ENCODE peak calls at places on chromosomes 1 and 21, in four cellular contexts. Q is A549, L is NB4, P is esophagus muscularis mucosa. O is an unnamed sample.

GRCh38 chr1:212968385-212968863 is 18.1 kb downstream of the VASH2 start:
- DNase-seq in Q (no peak), L (no peak), P (no peak), O (no peak)

GRCh38 chr21:42161957-42162681 is 56.8 kb upstream of the ABCG1 start:
- DNase-seq in Q (no peak), L (peak; percentile 40), P (no peak), O (no peak)

GRCh38 chr1:55560246-55560645 is 345.1 kb upstream of the USP24 start:
- DNase-seq in Q (no peak), L (no peak), P (no peak), O (no peak)

GRCh38 chr21:45363921-45364463 is 41.0 kb upstream of the COL18A1 start:
- DNase-seq in Q (peak; percentile 91), L (peak; percentile 67), P (peak; percentile 97), O (peak; percentile 64)

GRCh38 chr1:184101571-184101970 is 50.0 kb downstream of the TSEN15 start:
- DNase-seq in Q (no peak), L (no peak), P (no peak), O (no peak)

GRCh38 chr1:218494449-218494852 is 149.3 kb downstream of the TGFB2 start:
- DNase-seq in Q (no peak), L (no peak), P (no peak), O (no peak)

GRCh38 chr1:192807221-192807967 is 1.4 kb upstream of the RGS2 start:
- DNase-seq in Q (peak; percentile 60), L (peak; percentile 25), P (no peak), O (no peak)

GRCh38 chr1:45863117-45863670 is 59.8 kb downstream of the MAST2 start:
- DNase-seq in Q (no peak), L (no peak), P (no peak), O (no peak)

GRCh38 chr1:46184920-46185658 is 8.8 kb upstream of the P3R3URF start:
- DNase-seq in Q (no peak), L (no peak), P (no peak), O (no peak)

GRCh38 chr21:41508415-41509205 is 652 bp upstream of the TMPRSS2 start:
- DNase-seq in Q (no peak), L (no peak), P (no peak), O (no peak)

GRCh38 chr1:191888996-191889622 is 269.2 kb upstream of the RGS18 start:
- DNase-seq in Q (no peak), L (peak; percentile 7), P (no peak), O (no peak)

GRCh38 chr1:2499986-2500596 is 24.0 kb downstream of the PLCH2 start:
- DNase-seq in Q (no peak), L (no peak), P (no peak), O (no peak)

GRCh38 chr1:185821612-185822385 is 87.6 kb downstream of the HMCN1 start:
- DNase-seq in Q (no peak), L (peak; percentile 3), P (no peak), O (no peak)

GRCh38 chr1:238061967-238062613 is 171.4 kb upstream of the ZP4 start:
- DNase-seq in Q (no peak), L (no peak), P (no peak), O (no peak)

GRCh38 chr1:29599071-29599470 is 362.7 kb downstream of the PTPRU start:
- DNase-seq in Q (no peak), L (no peak), P (peak; percentile 91), O (no peak)

GRCh38 chr1:203051841-203052324 is 25.6 kb downstream of the PPFIA4 start:
- DNase-seq in Q (no peak), L (no peak), P (no peak), O (no peak)

GRCh38 chr1:43054961-43055360 is 96.3 kb upstream of the SLC2A1 start:
- DNase-seq in Q (no peak), L (no peak), P (no peak), O (no peak)

GRCh38 chr1:1510912-1511532 is 940 bp upstream of the ATAD3A start:
- DNase-seq in Q (peak; percentile 38), L (peak; percentile 44), P (no peak), O (no peak)

GRCh38 chr1:209620484-209620879 is 31.7 kb downstream of the LAMB3 start:
- DNase-seq in Q (no peak), L (no peak), P (no peak), O (no peak)

GRCh38 chr1:117128323-117129079 is 7.0 kb upstream of the TRIM45 start:
- DNase-seq in Q (peak; percentile 23), L (peak; percentile 42), P (no peak), O (no peak)

GRCh38 chr1:210633636-210634035 is 304.9 kb downstream of the HHAT start:
- DNase-seq in Q (no peak), L (no peak), P (no peak), O (no peak)

GRCh38 chr1:24903011-24903461 is 27.0 kb downstream of the RUNX3 start:
- DNase-seq in Q (no peak), L (no peak), P (no peak), O (no peak)

GRCh38 chr1:35111106-35111505 is 31.9 kb downstream of the ZMYM1 start:
- DNase-seq in Q (peak; percentile 23), L (no peak), P (no peak), O (no peak)

GRCh38 chr1:232980336-232980978 is 30.0 kb downstream of the NTPCR start:
- DNase-seq in Q (no peak), L (no peak), P (no peak), O (no peak)

GRCh38 chr1:108512239-108513071 is 47.4 kb upstream of the EEIG2 start:
- DNase-seq in Q (peak; percentile 34), L (peak; percentile 56), P (no peak), O (no peak)

GRCh38 chr1:54362881-54363340 is 43.3 kb downstream of the SSBP3 start:
- DNase-seq in Q (peak; percentile 21), L (no peak), P (no peak), O (no peak)

GRCh38 chr21:14678987-14679574 is 133.0 kb upstream of the SAMSN1 start:
- DNase-seq in Q (no peak), L (no peak), P (no peak), O (no peak)

GRCh38 chr1:184258525-184258924 is 128.3 kb upstream of the C1orf21 start:
- DNase-seq in Q (no peak), L (no peak), P (no peak), O (no peak)

GRCh38 chr1:206000641-206001339 is 2.4 kb downstream of the RAB7B start:
- DNase-seq in Q (no peak), L (peak; percentile 27), P (no peak), O (no peak)

GRCh38 chr1:204288061-204288588 is 71.6 kb downstream of the PLEKHA6 start:
- DNase-seq in Q (peak; percentile 90), L (no peak), P (no peak), O (no peak)

GRCh38 chr1:215056584-215056983 is 26.0 kb upstream of the KCNK2 start:
- DNase-seq in Q (no peak), L (no peak), P (no peak), O (no peak)

GRCh38 chr1:221829327-221830011 is 87.6 kb upstream of the DUSP10 start:
- DNase-seq in Q (peak; percentile 54), L (peak; percentile 23), P (peak; percentile 45), O (no peak)

GRCh38 chr21:41247561-41247968 is 69.0 kb upstream of the FAM3B start:
- DNase-seq in Q (no peak), L (no peak), P (peak; percentile 37), O (no peak)

GRCh38 chr21:41632748-41633475 is 125.0 kb upstream of the TMPRSS2 start:
- DNase-seq in Q (no peak), L (no peak), P (no peak), O (no peak)

GRCh38 chr1:202270871-202271326 is 70.8 kb downstream of the UBE2T start:
- DNase-seq in Q (no peak), L (no peak), P (no peak), O (no peak)

GRCh38 chr1:167555971-167556714 is 2.6 kb upstream of the CREG1 start:
- DNase-seq in Q (peak; percentile 79), L (peak; percentile 83), P (no peak), O (no peak)
- TF ChIP-seq POLR2A in Q (no peak), L (no peak), P (no peak), O (no peak)

GRCh38 chr1:244439391-244440032 is 12.2 kb downstream of the ADSS2 start:
- DNase-seq in Q (no peak), L (no peak), P (no peak), O (no peak)
- TF ChIP-seq POLR2A in Q (no peak), L (no peak), P (no peak), O (peak; percentile 40)

GRCh38 chr1:37051386-37051785 is 17.1 kb upstream of the GRIK3 start:
- DNase-seq in Q (no peak), L (no peak), P (no peak), O (no peak)

GRCh38 chr1:37056201-37056764 is 22.0 kb upstream of the GRIK3 start:
- DNase-seq in Q (no peak), L (no peak), P (no peak), O (no peak)

GRCh38 chr1:37047487-37047886 is 13.2 kb upstream of the GRIK3 start:
- DNase-seq in Q (no peak), L (no peak), P (no peak), O (no peak)

GRCh38 chr1:37055631-37056030 is 21.3 kb upstream of the GRIK3 start:
- DNase-seq in Q (no peak), L (no peak), P (no peak), O (no peak)

GRCh38 chr1:37052120-37052519 is 17.8 kb upstream of the GRIK3 start:
- DNase-seq in Q (no peak), L (no peak), P (no peak), O (no peak)
- TF ChIP-seq POLR2A in Q (no peak), L (no peak), P (no peak), O (no peak)

GRCh38 chr21:37364722-37365121 is 1.9 kb upstream of the DYRK1A start:
- DNase-seq in Q (no peak), L (peak; percentile 71), P (no peak), O (no peak)

GRCh38 chr21:37363936-37364335 is 2.6 kb upstream of the DYRK1A start:
- DNase-seq in Q (no peak), L (no peak), P (no peak), O (no peak)

GRCh38 chr21:37366488-37367300 is at the start of gene DYRK1A:
- DNase-seq in Q (peak; percentile 98), L (peak; percentile 99), P (peak; percentile 100), O (peak; percentile 89)

GRCh38 chr21:37367301-37367757 is 756 bp downstream of the DYRK1A start:
- DNase-seq in Q (no peak), L (no peak), P (no peak), O (no peak)

DNA sequence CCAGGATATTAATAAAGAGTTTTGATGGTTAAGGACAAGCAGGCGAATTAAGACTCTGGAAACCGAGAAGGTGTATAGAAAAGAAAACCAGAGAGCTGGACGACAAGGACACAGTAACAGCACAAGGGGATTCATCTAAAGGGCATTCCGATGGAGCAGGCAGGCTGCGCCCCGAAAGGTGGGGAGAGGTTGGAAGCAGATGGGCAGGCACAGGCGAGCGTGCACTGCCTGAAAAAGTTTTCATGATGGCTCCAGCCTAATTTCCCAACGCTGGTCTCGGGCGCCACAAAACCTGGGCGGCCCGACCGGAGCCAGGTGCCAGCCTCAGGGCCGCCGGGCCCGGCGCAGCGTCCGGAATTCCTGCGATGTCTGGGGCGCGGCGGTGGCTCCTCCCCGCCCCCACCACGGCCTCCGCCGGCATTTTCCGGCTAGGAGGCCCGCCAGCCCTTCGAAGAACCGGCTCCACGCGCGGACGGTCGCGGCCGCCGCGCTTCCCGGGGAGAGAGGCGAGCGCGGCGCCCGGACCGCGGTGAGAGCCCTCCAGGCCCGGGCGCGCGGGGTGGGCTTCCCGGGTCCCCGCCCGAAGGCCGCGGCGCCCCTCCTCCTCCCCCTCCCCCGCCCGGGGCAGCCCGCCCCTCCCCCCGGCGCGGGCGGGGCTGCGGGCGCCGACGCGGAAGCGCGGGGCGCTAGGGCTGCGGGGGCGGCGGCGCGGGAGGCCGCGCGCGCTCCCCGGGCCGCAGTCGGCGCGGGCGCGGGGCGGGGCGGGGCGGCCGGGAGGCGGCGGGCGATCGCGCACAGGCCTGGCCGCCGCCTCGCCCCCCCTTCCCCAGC is 701 bp upstream of the DYRK1A start:
- DNase-seq in Q (peak; percentile 65), L (peak; percentile 68), P (no peak), O (no peak)
- TF ChIP-seq POLR2A in Q (peak; percentile 52), L (peak; percentile 21), P (peak; percentile 72), O (peak; percentile 21)